ENCODE peak calls at places on chromosomes 6 and 20, in seven cellular contexts. Y is activated T-helper 1 cell treated with anti-CD3 and anti-CD28 coated beads, Interleukin-2, amount 50 U/mL, for 16 hours; Q is H9; N is naive thymus-derived CD8-positive, alpha-beta T cell; I is LHCN-M2; H is posterior cingulate gyrus; T is aorta. C is an unnamed sample.

GRCh38 chr6:166721576-166721975 is 94.5 kb upstream of the RPS6KA2 start:
- DNase-seq in Y (no peak), Q (no peak), N (no peak), I (peak), H (peak), T (no peak), C (no peak)

GRCh38 chr6:24935753-24936152 is at the start of gene RIPOR2:
- DNase-seq in Y (peak), Q (peak), N (peak), I (no peak), H (no peak), T (no peak), C (no peak)

GRCh38 chr6:21383499-21384085 is 210.0 kb upstream of the SOX4 start:
- DNase-seq in Y (no peak), Q (no peak), N (no peak), I (no peak), H (no peak), T (no peak), C (no peak)

GRCh38 chr6:166651408-166651807 is 24.4 kb upstream of the RPS6KA2 start:
- DNase-seq in Y (no peak), Q (no peak), N (no peak), I (no peak), H (no peak), T (no peak), C (no peak)

GRCh38 chr6:22899446-22899845 is 330.1 kb downstream of the HDGFL1 start:
- DNase-seq in Y (no peak), Q (no peak), N (no peak), I (no peak), H (no peak), T (no peak), C (no peak)

GRCh38 chr6:92922216-92922806 is 497.0 kb downstream of the EPHA7 start:
- DNase-seq in Y (no peak), Q (no peak), N (no peak), I (no peak), H (no peak), T (no peak), C (no peak)

GRCh38 chr6:110816677-110817076 is 1.4 kb upstream of the CDK19 start:
- DNase-seq in Y (no peak), Q (no peak), N (no peak), I (no peak), H (no peak), T (no peak), C (no peak)

GRCh38 chr6:84657025-84657424 is 107.4 kb downstream of the TBX18 start:
- DNase-seq in Y (no peak), Q (no peak), N (no peak), I (no peak), H (no peak), T (no peak), C (no peak)

GRCh38 chr20:51346686-51347485 is 195.6 kb downstream of the NFATC2 start:
- DNase-seq in Y (no peak), Q (no peak), N (no peak), I (peak), H (no peak), T (no peak), C (no peak)

GRCh38 chr6:122717350-122717749 is 62.2 kb upstream of the FABP7 start:
- DNase-seq in Y (no peak), Q (no peak), N (no peak), I (peak), H (no peak), T (no peak), C (no peak)

GRCh38 chr20:3084986-3085360 is 449 bp upstream of the AVP start:
- DNase-seq in Y (no peak), Q (no peak), N (no peak), I (no peak), H (peak), T (no peak), C (no peak)

GRCh38 chr6:56515081-56515905 is 127.4 kb downstream of the DST start:
- DNase-seq in Y (no peak), Q (no peak), N (no peak), I (no peak), H (no peak), T (no peak), C (no peak)

GRCh38 chr6:3068329-3069223 is at the start of gene RIPK1:
- DNase-seq in Y (peak), Q (peak), N (peak), I (peak), H (peak), T (peak), C (peak)

GRCh38 chr20:48807586-48808381 is 20.0 kb downstream of the PREX1 start:
- DNase-seq in Y (no peak), Q (no peak), N (no peak), I (no peak), H (peak), T (peak), C (no peak)

GRCh38 chr6:11450061-11450460 is 87.5 kb upstream of the TMEM170B start:
- DNase-seq in Y (no peak), Q (no peak), N (no peak), I (no peak), H (no peak), T (no peak), C (no peak)

GRCh38 chr6:11188161-11188915 is 44.1 kb downstream of the NEDD9 start:
- DNase-seq in Y (no peak), Q (no peak), N (no peak), I (peak), H (no peak), T (no peak), C (no peak)

C was measured in uterus.